ENCODE peak calls at places on chromosomes 6 and 20, in four cellular contexts. One of them, this sample, is unnamed.

GRCh38 chr20:24206995-24207394 is 218.4 kb upstream of the GGTLC1 start:
- DNase-seq in HepG2: no peak
- DNase-seq in K562: no peak
- DNase-seq in GM12878: no peak
- DNase-seq in this sample: no peak

GRCh38 chr20:17749979-17750721 is 50.4 kb downstream of the BANF2 start:
- DNase-seq in HepG2: peak
- DNase-seq in K562: no peak
- DNase-seq in GM12878: no peak
- DNase-seq in this sample: no peak

GRCh38 chr20:50562262-50562701 is 52.1 kb downstream of the PTPN1 start:
- DNase-seq in HepG2: no peak
- DNase-seq in K562: no peak
- DNase-seq in GM12878: no peak
- DNase-seq in this sample: no peak

GRCh38 chr20:10059006-10059405 is 24.2 kb downstream of the ANKEF1 start:
- DNase-seq in HepG2: no peak
- DNase-seq in K562: no peak
- DNase-seq in GM12878: no peak
- DNase-seq in this sample: no peak

GRCh38 chr6:150290429-150290828 is 78.4 kb upstream of the IYD start:
- DNase-seq in HepG2: no peak
- DNase-seq in K562: no peak
- DNase-seq in GM12878: no peak
- DNase-seq in this sample: no peak

GRCh38 chr6:117449549-117450439 is 24.1 kb upstream of the ROS1 start:
- DNase-seq in HepG2: peak
- DNase-seq in K562: peak
- DNase-seq in GM12878: peak
- DNase-seq in this sample: peak

GRCh38 chr6:116008470-116009229 is 52.0 kb downstream of the FRK start:
- DNase-seq in HepG2: no peak
- DNase-seq in K562: no peak
- DNase-seq in GM12878: peak
- DNase-seq in this sample: no peak

GRCh38 chr20:37453836-37454235 is 67.2 kb upstream of the NNAT start:
- DNase-seq in HepG2: no peak
- DNase-seq in K562: no peak
- DNase-seq in GM12878: no peak
- DNase-seq in this sample: no peak

GRCh38 chr20:32681175-32682084 is 7.7 kb upstream of the C20orf203 start:
- DNase-seq in HepG2: no peak
- DNase-seq in K562: peak
- DNase-seq in GM12878: no peak
- DNase-seq in this sample: no peak

GRCh38 chr20:32337937-32338661 is 20.0 kb upstream of the ASXL1 start:
- DNase-seq in HepG2: no peak
- DNase-seq in K562: no peak
- DNase-seq in GM12878: no peak
- DNase-seq in this sample: no peak

GRCh38 chr6:137519629-137520176 is 25.5 kb upstream of the OLIG3 start:
- DNase-seq in HepG2: no peak
- DNase-seq in K562: no peak
- DNase-seq in GM12878: no peak
- DNase-seq in this sample: no peak

GRCh38 chr6:39225543-39225942 is 3.7 kb downstream of the KCNK5 start:
- DNase-seq in HepG2: no peak
- DNase-seq in K562: peak
- DNase-seq in GM12878: no peak
- DNase-seq in this sample: no peak
- TF ChIP-seq FOXM1 in HepG2: no peak
- TF ChIP-seq FOXM1 in K562: no peak
- TF ChIP-seq FOXM1 in GM12878: no peak
- TF ChIP-seq FOXM1 in this sample: no peak

GRCh38 chr6:48747471-48747870 is 636.5 kb upstream of the PTCHD4 start:
- DNase-seq in HepG2: no peak
- DNase-seq in K562: no peak
- DNase-seq in GM12878: no peak
- DNase-seq in this sample: no peak

GRCh38 chr6:48747040-48747439 is 636.0 kb upstream of the PTCHD4 start:
- DNase-seq in HepG2: no peak
- DNase-seq in K562: no peak
- DNase-seq in GM12878: no peak
- DNase-seq in this sample: no peak

GRCh38 chr6:48743738-48744137 is 632.7 kb upstream of the PTCHD4 start:
- DNase-seq in HepG2: no peak
- DNase-seq in K562: no peak
- DNase-seq in GM12878: no peak
- DNase-seq in this sample: no peak

GRCh38 chr6:48744948-48745347 is 634.0 kb upstream of the PTCHD4 start:
- DNase-seq in HepG2: no peak
- DNase-seq in K562: no peak
- DNase-seq in GM12878: no peak
- DNase-seq in this sample: no peak
- TF ChIP-seq SP1 in HepG2: no peak
- TF ChIP-seq SP1 in K562: no peak
- TF ChIP-seq SP1 in GM12878: no peak
- TF ChIP-seq SP1 in this sample: no peak

GRCh38 chr20:445514-446336 is 16.6 kb downstream of the TBC1D20 start:
- DNase-seq in HepG2: peak
- DNase-seq in K562: no peak
- DNase-seq in GM12878: no peak
- DNase-seq in this sample: no peak
- TF ChIP-seq FOXM1 in HepG2: no peak
- TF ChIP-seq FOXM1 in K562: no peak
- TF ChIP-seq FOXM1 in GM12878: no peak
- TF ChIP-seq FOXM1 in this sample: no peak

GRCh38 chr6:159093608-159094443 is 49.0 kb upstream of the TAGAP start:
- DNase-seq in HepG2: no peak
- DNase-seq in K562: no peak
- DNase-seq in GM12878: no peak
- DNase-seq in this sample: no peak

GRCh38 chr6:159097256-159097655 is 52.5 kb upstream of the TAGAP start:
- DNase-seq in HepG2: no peak
- DNase-seq in K562: no peak
- DNase-seq in GM12878: no peak
- DNase-seq in this sample: no peak

GRCh38 chr6:159095561-159096095 is 50.8 kb upstream of the TAGAP start:
- DNase-seq in HepG2: no peak
- DNase-seq in K562: no peak
- DNase-seq in GM12878: no peak
- DNase-seq in this sample: no peak

GRCh38 chr6:159092631-159093030 is 47.8 kb upstream of the TAGAP start:
- DNase-seq in HepG2: no peak
- DNase-seq in K562: no peak
- DNase-seq in GM12878: no peak
- DNase-seq in this sample: no peak

DNA sequence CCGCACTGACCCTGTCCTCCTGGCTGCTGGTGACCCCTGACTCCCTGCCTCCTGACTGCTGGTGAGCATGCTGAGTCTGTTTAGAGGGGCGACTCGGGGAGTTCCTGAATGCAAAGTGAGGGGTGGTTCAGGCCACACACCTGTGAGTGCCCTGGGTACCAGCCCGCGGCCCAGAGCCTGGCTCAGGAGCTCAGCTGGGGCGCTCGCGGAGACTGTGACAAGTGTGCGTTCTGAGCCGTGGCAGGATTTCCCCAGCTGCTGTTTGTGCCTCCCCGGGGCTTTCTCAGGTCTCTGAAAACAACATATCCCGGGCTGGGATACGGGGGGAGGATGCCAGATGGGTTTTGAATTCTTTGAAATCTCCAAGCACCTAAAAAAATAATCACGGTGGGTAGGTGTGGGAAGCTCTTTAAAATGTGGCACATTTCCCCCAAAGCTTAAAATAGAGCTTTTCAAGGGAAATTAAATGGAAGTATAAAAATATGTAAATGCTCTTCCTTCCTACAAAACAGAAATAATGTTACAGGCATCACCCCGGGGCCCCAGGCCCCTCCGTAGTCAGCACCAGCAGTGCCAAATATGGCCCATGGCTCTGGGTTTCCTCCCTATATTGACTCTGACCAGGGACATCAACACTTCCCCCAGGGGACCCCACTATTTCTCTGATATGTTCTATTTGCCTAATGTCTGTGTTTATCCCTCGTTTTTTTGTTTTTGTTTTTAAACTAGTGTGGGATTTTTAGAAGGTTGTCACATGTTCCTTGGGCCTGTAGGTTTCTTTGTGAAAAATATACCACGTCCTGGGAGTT is 49.9 kb upstream of the TAGAP start:
- DNase-seq in HepG2: no peak
- DNase-seq in K562: no peak
- DNase-seq in GM12878: no peak
- DNase-seq in this sample: no peak
- TF ChIP-seq SP1 in HepG2: no peak
- TF ChIP-seq SP1 in K562: no peak
- TF ChIP-seq SP1 in GM12878: no peak
- TF ChIP-seq SP1 in this sample: no peak

This sample was measured in HEK293T.